ENCODE peak calls at places on chromosomes 16 and 17, in ten cellular contexts. N is heart right ventricle; Q is CD8-positive, alpha-beta T cell; V is SK-N-SH; P is progenitor cell of endocrine pancreas; I is WTC11; Y is stimulated activated effector memory CD8-positive, alpha-beta T cell treated with anti-CD3 and anti-CD28 coated beads, Interleukin-12 subunit alpha, Interleukin-12 subunit beta, amount 100 ng/mL, for 72 hours; K is activated T-helper 9 cell treated with anti-CD3 and anti-CD28 coated beads, Interleukin-2, amount 50 U/mL, for 16 hours; X is non-pigmented ciliary epithelial cell; F is amniotic stem cell. L is an unnamed sample.

GRCh38 chr17:35390156-35390555 is 16.7 kb upstream of the SLFN11 start:
- DNase-seq in N (no peak), Q (no peak), V (no peak), P (no peak), I (no peak), Y (no peak), K (no peak), X (no peak), F (no peak), L (no peak)

GRCh38 chr17:44297975-44298374 is 10.4 kb upstream of the RUNDC3A start:
- DNase-seq in N (no peak), Q (no peak), V (no peak), P (no peak), I (no peak), Y (no peak), K (no peak), X (no peak), F (no peak), L (no peak)

GRCh38 chr17:15451681-15452080 is 15.7 kb downstream of the CDRT4 start:
- DNase-seq in N (no peak), Q (no peak), V (no peak), P (no peak), I (no peak), Y (no peak), K (no peak), X (no peak), F (peak; percentile 16), L (no peak)

GRCh38 chr17:34171245-34171818 is 83.8 kb upstream of the CCL2 start:
- DNase-seq in N (peak; percentile 50), Q (peak; percentile 63), V (peak; percentile 62), P (peak; percentile 45), I (peak; percentile 78), Y (peak; percentile 75), K (peak; percentile 9), X (no peak), F (peak; percentile 4), L (peak; percentile 43)

GRCh38 chr17:78595135-78595810 is 18.1 kb upstream of the DNAH17 start:
- DNase-seq in N (no peak), Q (no peak), V (no peak), P (no peak), I (no peak), Y (no peak), K (no peak), X (no peak), F (no peak), L (no peak)

GRCh38 chr17:49779730-49780220 is 8.7 kb upstream of the KAT7 start:
- DNase-seq in N (peak; percentile 42), Q (no peak), V (peak; percentile 40), P (no peak), I (no peak), Y (no peak), K (no peak), X (peak; percentile 55), F (peak; percentile 40), L (peak; percentile 81)

GRCh38 chr17:29514792-29515191 is 52.0 kb downstream of the ABHD15 start:
- DNase-seq in N (no peak), Q (no peak), V (no peak), P (no peak), I (no peak), Y (no peak), K (no peak), X (no peak), F (no peak), L (no peak)

GRCh38 chr17:43615330-43615729 is 46.4 kb downstream of the MEOX1 start:
- DNase-seq in N (no peak), Q (no peak), V (no peak), P (no peak), I (no peak), Y (no peak), K (no peak), X (no peak), F (no peak), L (no peak)

GRCh38 chr17:57444632-57445031 is 188.3 kb downstream of the MSI2 start:
- DNase-seq in N (no peak), Q (no peak), V (no peak), P (no peak), I (no peak), Y (no peak), K (no peak), X (no peak), F (no peak), L (no peak)

GRCh38 chr16:86884256-86884655 is 305.9 kb downstream of the FOXL1 start:
- DNase-seq in N (no peak), Q (no peak), V (no peak), P (no peak), I (no peak), Y (no peak), K (no peak), X (no peak), F (no peak), L (no peak)

GRCh38 chr17:1485748-1486376 is 6.6 kb downstream of the MYO1C start:
- DNase-seq in N (peak; percentile 83), Q (peak; percentile 68), V (peak; percentile 88), P (no peak), I (peak; percentile 51), Y (peak; percentile 82), K (peak; percentile 58), X (no peak), F (peak; percentile 14), L (no peak)

GRCh38 chr16:86457621-86458456 is 52.5 kb upstream of the FOXF1 start:
- DNase-seq in N (no peak), Q (no peak), V (no peak), P (no peak), I (no peak), Y (no peak), K (no peak), X (peak; percentile 22), F (peak; percentile 60), L (no peak)

GRCh38 chr16:80433617-80434016 is 107.2 kb upstream of the DYNLRB2 start:
- DNase-seq in N (no peak), Q (no peak), V (no peak), P (no peak), I (no peak), Y (no peak), K (no peak), X (no peak), F (no peak), L (no peak)

GRCh38 chr17:16419074-16419928 is 3.9 kb downstream of the TRPV2 start:
- DNase-seq in N (no peak), Q (no peak), V (peak; percentile 78), P (no peak), I (no peak), Y (peak; percentile 81), K (peak; percentile 52), X (peak; percentile 75), F (peak; percentile 72), L (no peak)

L was measured in G401.